ENCODE peak calls at places on chromosome 11, in ten cellular contexts. U is GM12865; E is EL; Q is SK-N-MC; L is astrocyte of the spinal cord; H is stimulated activated CD4-positive, alpha-beta T cell treated with anti-CD3 and anti-CD28 coated beads, TNF-alpha, amount 100 ng/mL, for 1 hour; R is foreskin fibroblast; C is AG04449; F is SHP77 treated with DMSO at 0.1 percent for 48 hours; D is SW 1271. P is an unnamed sample.

GRCh38 chr11:8204596-8204995 is 35.8 kb upstream of the RIC3 start:
- DNase-seq in U (no peak), E (no peak), Q (no peak), L (no peak), H (no peak), R (no peak), C (no peak), F (no peak), D (no peak), P (no peak)

GRCh38 chr11:75191330-75191717 is 40.4 kb downstream of the SLCO2B1 start:
- DNase-seq in U (no peak), E (no peak), Q (no peak), L (no peak), H (no peak), R (no peak), C (no peak), F (no peak), D (no peak), P (peak)

GRCh38 chr11:103700605-103701004 is 335.8 kb upstream of the DDI1 start:
- DNase-seq in U (no peak), E (peak), Q (no peak), L (peak), H (no peak), R (peak), C (peak), F (no peak), D (no peak), P (peak)

GRCh38 chr11:10225553-10225952 is 68.5 kb downstream of the SBF2 start:
- DNase-seq in U (no peak), E (no peak), Q (no peak), L (no peak), H (no peak), R (no peak), C (no peak), F (no peak), D (no peak), P (no peak)

GRCh38 chr11:44199298-44199697 is 103.8 kb downstream of the EXT2 start:
- DNase-seq in U (no peak), E (no peak), Q (no peak), L (no peak), H (no peak), R (no peak), C (no peak), F (no peak), D (no peak), P (no peak)

GRCh38 chr11:123202155-123202714 is 7.2 kb upstream of the CLMP start:
- DNase-seq in U (no peak), E (no peak), Q (no peak), L (no peak), H (no peak), R (peak), C (no peak), F (no peak), D (no peak), P (peak)

GRCh38 chr11:56706486-56706885 is 7.6 kb downstream of the OR9G1 start:
- DNase-seq in U (no peak), E (no peak), Q (no peak), L (no peak), H (no peak), R (no peak), C (no peak), F (no peak), D (no peak), P (no peak)

GRCh38 chr11:99841885-99842284 is 821.1 kb downstream of the CNTN5 start:
- DNase-seq in U (no peak), E (no peak), Q (no peak), L (no peak), H (no peak), R (no peak), C (no peak), F (no peak), D (no peak), P (no peak)